ENCODE peak calls at places on chromosomes 12 and 14, in six cellular contexts. J is AG09309, H is IMR-90, G is MM.1S, V is psoas muscle, S is Peyer's patch. Z is an unnamed sample.

GRCh38 chr14:81219821-81220487 is 805 bp downstream of the GTF2A1 start:
- DNase-seq in J (no peak), H (peak), G (peak), V (peak), S (no peak), Z (no peak)

GRCh38 chr12:112664569-112664968 is 127.0 kb upstream of the RPH3A start:
- DNase-seq in J (no peak), H (no peak), G (peak), V (no peak), S (no peak), Z (peak)

GRCh38 chr12:43758247-43758727 is 303 bp downstream of the PUS7L start:
- DNase-seq in J (no peak), H (peak), G (peak), V (peak), S (peak), Z (peak)

GRCh38 chr12:52280319-52280795 is 5.9 kb downstream of the KRT86 start:
- DNase-seq in J (peak), H (peak), G (no peak), V (peak), S (no peak), Z (peak)

GRCh38 chr12:90896164-90896563 is 58.8 kb downstream of the CCER1 start:
- DNase-seq in J (peak), H (peak), G (no peak), V (no peak), S (no peak), Z (peak)

GRCh38 chr12:32820376-32820931 is 64.8 kb upstream of the YARS2 start:
- DNase-seq in J (no peak), H (no peak), G (no peak), V (no peak), S (no peak), Z (no peak)

GRCh38 chr14:49769171-49769570 is 1.2 kb downstream of the KLHDC2 start:
- DNase-seq in J (no peak), H (peak), G (no peak), V (no peak), S (no peak), Z (peak)

GRCh38 chr12:29807125-29807524 is 23.4 kb upstream of the TMTC1 start:
- DNase-seq in J (no peak), H (peak), G (no peak), V (no peak), S (no peak), Z (peak)

GRCh38 chr12:108475396-108475795 is 39.7 kb upstream of the FICD start:
- DNase-seq in J (no peak), H (no peak), G (no peak), V (no peak), S (no peak), Z (no peak)

GRCh38 chr12:61810486-61810885 is 449.7 kb upstream of the USP15 start:
- DNase-seq in J (no peak), H (no peak), G (no peak), V (no peak), S (no peak), Z (no peak)

GRCh38 chr12:122691566-122691965 is 11.6 kb downstream of the HCAR2 start:
- DNase-seq in J (no peak), H (no peak), G (no peak), V (no peak), S (no peak), Z (no peak)

GRCh38 chr12:49367381-49368239 is at the start of gene SPATS2:
- DNase-seq in J (no peak), H (no peak), G (peak), V (peak), S (peak), Z (peak)

GRCh38 chr14:88868558-88869159 is 44.2 kb downstream of the TTC8 start:
- DNase-seq in J (no peak), H (peak), G (peak), V (no peak), S (no peak), Z (peak)

GRCh38 chr14:67532998-67533753 is at the start of gene PLEKHH1:
- DNase-seq in J (no peak), H (peak), G (peak), V (peak), S (peak), Z (peak)

GRCh38 chr12:106433055-106433454 is 75.5 kb downstream of the POLR3B start:
- DNase-seq in J (no peak), H (no peak), G (no peak), V (no peak), S (no peak), Z (no peak)

GRCh38 chr12:47799357-47799955 is 20.2 kb downstream of the HDAC7 start:
- DNase-seq in J (no peak), H (no peak), G (no peak), V (peak), S (no peak), Z (no peak)

GRCh38 chr12:130796985-130797686 is 41.9 kb downstream of the STX2 start:
- DNase-seq in J (no peak), H (no peak), G (no peak), V (no peak), S (no peak), Z (no peak)

GRCh38 chr14:59354666-59355065 is 110.5 kb downstream of the GPR135 start:
- DNase-seq in J (peak), H (peak), G (no peak), V (no peak), S (no peak), Z (peak)

GRCh38 chr12:113449839-113450238 is 21.8 kb downstream of the LHX5 start:
- DNase-seq in J (no peak), H (no peak), G (no peak), V (no peak), S (no peak), Z (no peak)

GRCh38 chr12:97939141-97939540 is 476.5 kb downstream of the RMST start:
- DNase-seq in J (no peak), H (no peak), G (no peak), V (no peak), S (no peak), Z (no peak)

DNA sequence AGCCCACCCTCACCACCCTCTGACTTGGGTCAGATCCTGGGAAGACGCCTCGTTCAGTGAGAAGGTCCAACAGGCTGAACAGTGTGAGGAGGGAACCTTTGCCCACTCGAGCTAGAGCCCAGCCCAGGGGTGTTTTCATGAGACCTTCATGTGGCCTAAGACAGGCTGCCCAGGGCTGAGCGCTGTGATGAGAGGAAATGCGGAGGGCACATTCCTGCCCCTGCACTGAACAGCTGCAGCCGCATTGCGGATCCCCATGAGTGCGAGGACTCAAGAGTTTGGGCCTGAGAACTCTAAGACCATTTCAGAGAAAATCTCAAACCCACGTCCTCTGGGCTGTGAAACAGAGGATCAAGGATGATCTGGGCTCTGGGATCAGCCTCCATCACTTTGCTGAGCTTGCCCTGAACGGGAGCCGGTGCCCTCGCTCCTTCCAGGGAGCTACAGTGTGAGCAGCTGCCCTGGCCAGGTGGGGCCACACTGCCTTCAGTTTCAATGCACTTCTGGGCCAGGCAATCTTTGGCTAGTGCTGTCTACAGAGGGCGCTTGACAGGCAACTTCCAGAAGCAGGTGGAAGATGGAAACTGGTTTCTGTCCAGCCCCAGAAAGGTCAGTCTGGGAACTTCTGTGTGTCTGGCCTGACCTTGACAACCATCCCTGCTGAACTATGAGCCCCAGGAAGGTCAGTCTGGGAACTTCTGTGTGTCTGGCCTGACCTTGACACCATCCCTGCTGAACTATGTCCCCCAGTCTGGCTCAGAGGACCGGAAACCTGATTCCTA is 43.5 kb upstream of the P2RX7 start:
- DNase-seq in J (no peak), H (no peak), G (peak), V (no peak), S (no peak), Z (no peak)
- TF ChIP-seq CTCF in J (no peak), H (no peak), G (peak), V (no peak), S (peak), Z (no peak)

GRCh38 chr14:104280085-104280901 is 141.9 kb downstream of the KIF26A start:
- DNase-seq in J (no peak), H (no peak), G (no peak), V (peak), S (no peak), Z (no peak)

GRCh38 chr14:104276435-104276834 is 138.0 kb downstream of the KIF26A start:
- DNase-seq in J (no peak), H (no peak), G (no peak), V (peak), S (no peak), Z (no peak)

GRCh38 chr14:104280902-104281767 is 142.7 kb downstream of the KIF26A start:
- DNase-seq in J (no peak), H (no peak), G (no peak), V (peak), S (no peak), Z (no peak)

GRCh38 chr14:104278214-104278534 is 139.8 kb downstream of the KIF26A start:
- DNase-seq in J (no peak), H (no peak), G (no peak), V (no peak), S (no peak), Z (no peak)

GRCh38 chr14:104277416-104278213 is 139.2 kb downstream of the KIF26A start:
- DNase-seq in J (no peak), H (no peak), G (no peak), V (peak), S (no peak), Z (no peak)
- H3K4me3 ChIP-seq in J (no peak), H (no peak), G (no peak), V (no peak), S (no peak), Z (no peak)

GRCh38 chr14:56150645-56151345 is 32.6 kb downstream of the PELI2 start:
- DNase-seq in J (no peak), H (no peak), G (no peak), V (no peak), S (no peak), Z (no peak)
- TF ChIP-seq CTCF in J (no peak), H (no peak), G (no peak), V (no peak), S (no peak), Z (no peak)

DNA sequence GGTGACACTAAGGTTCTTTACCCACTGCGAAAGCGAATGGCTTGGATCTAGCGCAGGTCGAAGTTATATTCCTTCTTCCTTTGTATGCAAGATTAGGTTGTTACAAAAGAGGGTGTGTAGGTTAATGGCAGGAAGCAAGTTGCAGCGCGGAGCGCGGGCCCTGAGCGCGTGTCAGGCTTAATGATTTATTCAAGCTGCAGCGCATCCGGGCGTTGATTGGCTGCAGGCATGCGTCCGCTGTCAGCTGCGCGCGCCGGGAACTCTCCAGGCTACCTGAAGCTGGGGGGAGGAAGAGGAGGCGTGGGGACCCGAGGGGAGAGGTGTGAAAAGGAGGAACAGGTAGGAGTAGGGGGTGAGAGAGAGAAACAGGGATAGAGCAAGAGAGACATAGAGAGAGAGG is 7.4 kb downstream of the ASCL1 start:
- DNase-seq in J (no peak), H (no peak), G (no peak), V (no peak), S (no peak), Z (no peak)
- H3K4me3 ChIP-seq in J (no peak), H (no peak), G (no peak), V (no peak), S (no peak), Z (no peak)